ENCODE peak calls at places on chromosomes 13 and 19, in four cellular contexts. A is Right ventricle myocardium inferior, Z is BE2C, J is germinal center. V is an unnamed sample.

GRCh38 chr19:8573316-8573715 is 3.9 kb downstream of the MYO1F start:
- DNase-seq in A (no peak), Z (no peak), J (no peak), V (no peak)

GRCh38 chr13:111158136-111158805 is 43.2 kb downstream of the ARHGEF7 start:
- DNase-seq in Z (no peak), A (no peak), J (no peak), V (no peak)

GRCh38 chr13:41966671-41967070 is 5.8 kb upstream of the VWA8 start:
- DNase-seq in J (no peak), A (no peak), Z (no peak), V (no peak)

GRCh38 chr13:83221813-83222241 is 660.4 kb downstream of the SLITRK1 start:
- DNase-seq in A (no peak), J (no peak), Z (no peak), V (no peak)

GRCh38 chr13:19597523-19597922 is 35.9 kb upstream of the MPHOSPH8 start:
- DNase-seq in J (no peak), A (no peak), Z (no peak), V (no peak)

GRCh38 chr13:49499889-49500660 is 4.3 kb downstream of the PHF11 start:
- DNase-seq in A (no peak), Z (no peak), J (no peak), V (no peak)

GRCh38 chr13:26473571-26474230 is 83.8 kb upstream of the WASF3 start:
- DNase-seq in J (no peak), Z (no peak), A (no peak), V (no peak)

GRCh38 chr13:41111454-41111853 is 21.1 kb downstream of the KBTBD6 start:
- DNase-seq in A (no peak), Z (no peak), J (no peak), V (no peak)

GRCh38 chr19:17075860-17076538 is 422 bp downstream of the MYO9B start:
- DNase-seq in A (no peak), Z (peak; percentile 29), J (peak; percentile 41), V (peak; percentile 79)

GRCh38 chr13:34867590-34867989 is 74.5 kb upstream of the NBEA start:
- DNase-seq in Z (no peak), A (no peak), J (no peak), V (no peak)

GRCh38 chr19:6754653-6755463 is 12.4 kb downstream of the SH2D3A start:
- DNase-seq in Z (no peak), A (no peak), J (no peak), V (no peak)

GRCh38 chr13:102504002-102504401 is 92.8 kb upstream of the TPP2 start:
- DNase-seq in Z (no peak), A (no peak), J (no peak), V (no peak)